ENCODE peak calls at places on chromosome 12, in nine cellular contexts. One of them, this sample, is unnamed.
A peak's percentile ranks its signal among the peaks of the same experiment; 100 is the strongest.

GRCh38 chr12:113796086-113796827 is 169.9 kb downstream of the RBM19 start:
- DNase-seq in stimulated activated CD8-positive, alpha-beta memory T cell treated with anti-CD3 and anti-CD28 coated beads, Interleukin-15, amount 100 ng/mL, for 24 hours: no peak
- DNase-seq in HuH-7.5: no peak
- DNase-seq in endothelial cell: no peak
- DNase-seq in BJ: no peak
- DNase-seq in GM03348: no peak
- DNase-seq in effector memory CD4-positive, alpha-beta T cell: no peak
- DNase-seq in KBM-7: no peak
- DNase-seq in mucosa of descending colon: no peak
- DNase-seq in this sample: no peak

GRCh38 chr12:99121476-99121965 is 476.4 kb downstream of the APAF1 start:
- DNase-seq in stimulated activated CD8-positive, alpha-beta memory T cell treated with anti-CD3 and anti-CD28 coated beads, Interleukin-15, amount 100 ng/mL, for 24 hours: no peak
- DNase-seq in HuH-7.5: no peak
- DNase-seq in endothelial cell: no peak
- DNase-seq in BJ: no peak
- DNase-seq in GM03348: no peak
- DNase-seq in effector memory CD4-positive, alpha-beta T cell: no peak
- DNase-seq in KBM-7: no peak
- DNase-seq in mucosa of descending colon: no peak
- DNase-seq in this sample: no peak

GRCh38 chr12:79997115-79997805 is 62.4 kb upstream of the PPP1R12A start:
- DNase-seq in stimulated activated CD8-positive, alpha-beta memory T cell treated with anti-CD3 and anti-CD28 coated beads, Interleukin-15, amount 100 ng/mL, for 24 hours: no peak
- DNase-seq in HuH-7.5: no peak
- DNase-seq in endothelial cell: no peak
- DNase-seq in BJ: no peak
- DNase-seq in GM03348: peak; percentile 11
- DNase-seq in effector memory CD4-positive, alpha-beta T cell: no peak
- DNase-seq in KBM-7: peak; percentile 67
- DNase-seq in mucosa of descending colon: no peak
- DNase-seq in this sample: no peak

GRCh38 chr12:81330480-81330879 is 252.6 kb downstream of the ACSS3 start:
- DNase-seq in stimulated activated CD8-positive, alpha-beta memory T cell treated with anti-CD3 and anti-CD28 coated beads, Interleukin-15, amount 100 ng/mL, for 24 hours: no peak
- DNase-seq in HuH-7.5: no peak
- DNase-seq in endothelial cell: no peak
- DNase-seq in BJ: no peak
- DNase-seq in GM03348: no peak
- DNase-seq in effector memory CD4-positive, alpha-beta T cell: no peak
- DNase-seq in KBM-7: no peak
- DNase-seq in mucosa of descending colon: no peak
- DNase-seq in this sample: no peak

GRCh38 chr12:24803406-24804245 is 145.3 kb downstream of the BCAT1 start:
- DNase-seq in stimulated activated CD8-positive, alpha-beta memory T cell treated with anti-CD3 and anti-CD28 coated beads, Interleukin-15, amount 100 ng/mL, for 24 hours: no peak
- DNase-seq in HuH-7.5: no peak
- DNase-seq in endothelial cell: no peak
- DNase-seq in BJ: no peak
- DNase-seq in GM03348: no peak
- DNase-seq in effector memory CD4-positive, alpha-beta T cell: no peak
- DNase-seq in KBM-7: peak; percentile 79
- DNase-seq in mucosa of descending colon: no peak
- DNase-seq in this sample: no peak

GRCh38 chr12:54374555-54375257 is 9.8 kb downstream of the ZNF385A start:
- DNase-seq in stimulated activated CD8-positive, alpha-beta memory T cell treated with anti-CD3 and anti-CD28 coated beads, Interleukin-15, amount 100 ng/mL, for 24 hours: no peak
- DNase-seq in HuH-7.5: no peak
- DNase-seq in endothelial cell: no peak
- DNase-seq in BJ: no peak
- DNase-seq in GM03348: no peak
- DNase-seq in effector memory CD4-positive, alpha-beta T cell: no peak
- DNase-seq in KBM-7: no peak
- DNase-seq in mucosa of descending colon: no peak
- DNase-seq in this sample: no peak

GRCh38 chr12:5295151-5295550 is 136.8 kb upstream of the NTF3 start:
- DNase-seq in stimulated activated CD8-positive, alpha-beta memory T cell treated with anti-CD3 and anti-CD28 coated beads, Interleukin-15, amount 100 ng/mL, for 24 hours: no peak
- DNase-seq in HuH-7.5: no peak
- DNase-seq in endothelial cell: no peak
- DNase-seq in BJ: no peak
- DNase-seq in GM03348: peak; percentile 25
- DNase-seq in effector memory CD4-positive, alpha-beta T cell: no peak
- DNase-seq in KBM-7: no peak
- DNase-seq in mucosa of descending colon: no peak
- DNase-seq in this sample: no peak

GRCh38 chr12:62799126-62799736 is 135.7 kb downstream of the PPM1H start:
- DNase-seq in stimulated activated CD8-positive, alpha-beta memory T cell treated with anti-CD3 and anti-CD28 coated beads, Interleukin-15, amount 100 ng/mL, for 24 hours: no peak
- DNase-seq in HuH-7.5: peak; percentile 74
- DNase-seq in endothelial cell: peak; percentile 80
- DNase-seq in BJ: no peak
- DNase-seq in GM03348: peak; percentile 81
- DNase-seq in effector memory CD4-positive, alpha-beta T cell: no peak
- DNase-seq in KBM-7: peak; percentile 78
- DNase-seq in mucosa of descending colon: no peak
- DNase-seq in this sample: peak; percentile 90

GRCh38 chr12:64912501-64912900 is 88.1 kb downstream of the TBC1D30 start:
- DNase-seq in stimulated activated CD8-positive, alpha-beta memory T cell treated with anti-CD3 and anti-CD28 coated beads, Interleukin-15, amount 100 ng/mL, for 24 hours: no peak
- DNase-seq in HuH-7.5: no peak
- DNase-seq in endothelial cell: no peak
- DNase-seq in BJ: no peak
- DNase-seq in GM03348: peak; percentile 24
- DNase-seq in effector memory CD4-positive, alpha-beta T cell: no peak
- DNase-seq in KBM-7: no peak
- DNase-seq in mucosa of descending colon: no peak
- DNase-seq in this sample: no peak

GRCh38 chr12:57481671-57482070 is 2.0 kb upstream of the ARHGAP9 start:
- DNase-seq in stimulated activated CD8-positive, alpha-beta memory T cell treated with anti-CD3 and anti-CD28 coated beads, Interleukin-15, amount 100 ng/mL, for 24 hours: no peak
- DNase-seq in HuH-7.5: no peak
- DNase-seq in endothelial cell: no peak
- DNase-seq in BJ: no peak
- DNase-seq in GM03348: no peak
- DNase-seq in effector memory CD4-positive, alpha-beta T cell: no peak
- DNase-seq in KBM-7: no peak
- DNase-seq in mucosa of descending colon: no peak
- DNase-seq in this sample: no peak

GRCh38 chr12:75913502-75914110 is 118.0 kb downstream of the PHLDA1 start:
- DNase-seq in stimulated activated CD8-positive, alpha-beta memory T cell treated with anti-CD3 and anti-CD28 coated beads, Interleukin-15, amount 100 ng/mL, for 24 hours: no peak
- DNase-seq in HuH-7.5: no peak
- DNase-seq in endothelial cell: no peak
- DNase-seq in BJ: no peak
- DNase-seq in GM03348: no peak
- DNase-seq in effector memory CD4-positive, alpha-beta T cell: no peak
- DNase-seq in KBM-7: no peak
- DNase-seq in mucosa of descending colon: no peak
- DNase-seq in this sample: no peak

This sample was measured in iPS DF 6.9.